ENCODE peak calls at places on chromosomes 3 and 15, in seven cellular contexts. Z is H9, G is mesenchymal stem cell, M is neuronal stem cell, X is mesendoderm, R is H1, E is trophoblast cell. B is an unnamed sample.

GRCh38 chr3:73784647-73785420 is 160.1 kb upstream of the PDZRN3 start:
- DNase-seq in Z (no peak), G (peak), M (no peak), X (no peak), R (no peak), E (no peak), B (peak)

GRCh38 chr15:25805006-25805405 is 58.1 kb downstream of the ATP10A start:
- DNase-seq in Z (peak), G (no peak), M (no peak), X (no peak), R (no peak), E (no peak), B (no peak)

GRCh38 chr3:173737167-173737808 is 339.7 kb downstream of the NLGN1 start:
- DNase-seq in Z (no peak), G (no peak), M (no peak), X (no peak), R (no peak), E (no peak), B (no peak)

GRCh38 chr3:22620498-22620897 is 582.6 kb upstream of the UBE2E2 start:
- DNase-seq in Z (no peak), G (no peak), M (no peak), X (no peak), R (no peak), E (peak), B (no peak)

GRCh38 chr15:48674876-48675275 is 29.4 kb upstream of the FBN1 start:
- DNase-seq in Z (no peak), G (peak), M (no peak), X (no peak), R (no peak), E (no peak), B (peak)

GRCh38 chr3:111594205-111594604 is 941 bp downstream of the ZBED2 start:
- DNase-seq in Z (no peak), G (peak), M (no peak), X (peak), R (no peak), E (peak), B (peak)

GRCh38 chr3:156964562-156964961 is 138.4 kb downstream of the LEKR1 start:
- DNase-seq in Z (no peak), G (no peak), M (no peak), X (no peak), R (no peak), E (no peak), B (peak)

GRCh38 chr3:18717588-18717987 is 292.4 kb upstream of the SATB1 start:
- DNase-seq in Z (no peak), G (no peak), M (no peak), X (no peak), R (no peak), E (no peak), B (no peak)

GRCh38 chr3:169334994-169335393 is 328.5 kb downstream of the MECOM start:
- DNase-seq in Z (no peak), G (no peak), M (no peak), X (no peak), R (no peak), E (no peak), B (peak)

GRCh38 chr15:88623632-88624031 is 2.5 kb downstream of the AEN start:
- DNase-seq in Z (no peak), G (no peak), M (no peak), X (no peak), R (no peak), E (no peak), B (no peak)

GRCh38 chr3:42892807-42893206 is 13.1 kb upstream of the ZNF662 start:
- DNase-seq in Z (no peak), G (no peak), M (no peak), X (no peak), R (no peak), E (no peak), B (no peak)

GRCh38 chr3:169002689-169003088 is 660.8 kb downstream of the MECOM start:
- DNase-seq in Z (no peak), G (no peak), M (no peak), X (no peak), R (peak), E (no peak), B (no peak)

GRCh38 chr3:52852419-52852818 is 17.6 kb upstream of the MUSTN1 start:
- DNase-seq in Z (no peak), G (no peak), M (no peak), X (no peak), R (no peak), E (peak), B (no peak)

GRCh38 chr15:55362641-55363040 is 43.6 kb downstream of the PIGB start:
- DNase-seq in Z (no peak), G (no peak), M (no peak), X (no peak), R (no peak), E (no peak), B (no peak)

GRCh38 chr3:150293401-150294001 is 114.6 kb upstream of the TSC22D2 start:
- DNase-seq in Z (no peak), G (peak), M (no peak), X (no peak), R (no peak), E (peak), B (peak)

GRCh38 chr15:28103831-28104230 is 4.7 kb upstream of the OCA2 start:
- DNase-seq in Z (no peak), G (no peak), M (no peak), X (no peak), R (no peak), E (no peak), B (no peak)

GRCh38 chr3:32280262-32280910 is 41.9 kb downstream of the CMTM8 start:
- DNase-seq in Z (no peak), G (no peak), M (no peak), X (peak), R (no peak), E (no peak), B (no peak)

GRCh38 chr3:195178124-195178910 is 92.6 kb downstream of the XXYLT1 start:
- DNase-seq in Z (no peak), G (no peak), M (no peak), X (no peak), R (no peak), E (no peak), B (no peak)

GRCh38 chr3:128576290-128576689 is 74.3 kb downstream of the RPN1 start:
- DNase-seq in Z (no peak), G (no peak), M (no peak), X (no peak), R (no peak), E (no peak), B (no peak)
- H2BK5ac ChIP-seq in Z (no peak), G (no peak), M (no peak), X (no peak), R (no peak), E (no peak), B (no peak)

DNA sequence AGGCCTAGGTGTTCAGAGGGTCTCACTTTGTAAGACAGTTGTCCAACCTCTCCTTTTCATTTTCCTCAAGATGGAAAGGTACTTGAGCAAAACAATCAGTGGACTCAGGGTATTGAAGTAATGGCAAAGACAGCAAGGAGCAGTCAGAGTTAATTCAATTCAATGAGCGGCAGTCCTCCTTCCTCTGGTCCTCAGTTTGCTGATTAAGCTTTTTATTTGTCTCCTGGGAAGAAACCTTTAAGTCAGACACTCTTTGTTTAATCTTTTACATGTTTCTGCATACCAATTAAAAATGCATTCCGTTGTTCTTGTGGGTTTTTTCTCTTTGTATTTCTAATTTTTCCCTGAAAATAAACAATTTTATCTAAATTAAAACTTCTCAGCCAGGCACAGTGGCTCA is 18.9 kb upstream of the ALDH1L1 start:
- DNase-seq in Z (no peak), G (no peak), M (no peak), X (no peak), R (no peak), E (no peak), B (no peak)
- H2BK5ac ChIP-seq in Z (no peak), G (no peak), M (no peak), X (no peak), R (no peak), E (no peak), B (no peak)

GRCh38 chr3:167668651-167669050 is 14.9 kb upstream of the WDR49 start:
- DNase-seq in Z (no peak), G (no peak), M (no peak), X (no peak), R (no peak), E (no peak), B (no peak)
- H2BK5ac ChIP-seq in Z (no peak), G (no peak), M (no peak), X (no peak), R (no peak), E (no peak), B (no peak)

DNA sequence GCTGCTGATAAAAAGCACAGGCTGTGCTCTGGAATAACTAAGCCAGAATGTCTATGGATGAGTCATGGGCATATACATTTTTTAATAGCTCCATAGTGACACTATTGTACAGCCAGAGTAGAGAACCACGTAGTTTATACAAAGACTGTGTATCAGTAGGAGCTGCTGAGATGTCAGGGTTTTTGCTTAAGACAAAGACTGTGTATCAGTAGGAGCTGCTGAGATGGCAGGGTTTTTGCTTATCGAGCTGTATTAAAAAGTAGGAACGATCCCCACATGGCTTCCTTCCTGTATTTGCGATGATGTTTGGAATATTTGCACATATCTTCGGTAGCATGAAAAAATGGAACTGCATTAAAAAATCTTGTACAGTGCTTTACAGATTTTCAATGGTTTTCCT is 137.4 kb downstream of the SV2B start:
- DNase-seq in Z (no peak), G (no peak), M (no peak), X (no peak), R (no peak), E (no peak), B (no peak)
- H2BK5ac ChIP-seq in Z (no peak), G (no peak), M (no peak), X (no peak), R (no peak), E (no peak), B (no peak)

DNA sequence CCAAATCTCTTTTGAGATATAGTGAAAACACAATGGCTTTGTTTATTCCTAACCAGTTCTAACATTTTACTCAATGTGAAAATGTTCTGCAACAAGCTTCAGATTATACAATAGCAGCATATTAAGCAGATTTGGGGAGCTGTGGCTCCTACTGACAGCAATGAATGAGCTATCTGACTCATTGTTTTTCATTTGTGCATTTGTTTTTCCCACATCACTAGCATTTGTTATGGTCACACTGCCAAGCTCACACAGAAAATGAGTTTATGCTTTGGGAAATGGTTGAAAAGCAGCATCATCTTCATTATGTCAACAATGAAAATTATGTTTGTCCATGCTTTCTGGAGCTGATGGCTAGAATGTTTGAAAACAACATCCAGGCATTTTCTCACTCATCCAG is 53.5 kb downstream of the ZPLD1 start:
- DNase-seq in Z (no peak), G (no peak), M (no peak), X (no peak), R (no peak), E (no peak), B (no peak)
- H2BK5ac ChIP-seq in Z (no peak), G (no peak), M (no peak), X (no peak), R (no peak), E (no peak), B (no peak)

DNA sequence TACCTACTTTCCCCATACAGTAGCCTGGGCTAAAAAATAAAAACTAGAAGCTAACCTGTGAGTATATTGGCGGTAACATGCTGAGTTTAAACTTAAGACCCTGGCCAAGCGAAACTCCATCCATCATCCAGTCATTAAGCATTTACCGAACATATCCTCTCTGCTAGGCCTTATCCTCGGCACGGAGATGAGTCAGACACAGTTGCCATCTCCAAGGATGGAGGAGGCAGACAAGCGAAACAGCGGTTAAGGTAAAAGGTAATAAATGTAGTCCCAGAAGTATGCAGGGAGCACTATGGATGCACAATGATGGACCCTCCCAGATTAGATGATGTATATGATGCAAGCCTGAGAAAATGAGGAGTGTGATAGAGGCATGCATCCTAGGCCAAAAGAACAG is 143.6 kb downstream of the RYR3 start:
- DNase-seq in Z (no peak), G (no peak), M (no peak), X (no peak), R (no peak), E (no peak), B (no peak)
- H2BK5ac ChIP-seq in Z (no peak), G (peak), M (no peak), X (no peak), R (no peak), E (no peak), B (no peak)

DNA sequence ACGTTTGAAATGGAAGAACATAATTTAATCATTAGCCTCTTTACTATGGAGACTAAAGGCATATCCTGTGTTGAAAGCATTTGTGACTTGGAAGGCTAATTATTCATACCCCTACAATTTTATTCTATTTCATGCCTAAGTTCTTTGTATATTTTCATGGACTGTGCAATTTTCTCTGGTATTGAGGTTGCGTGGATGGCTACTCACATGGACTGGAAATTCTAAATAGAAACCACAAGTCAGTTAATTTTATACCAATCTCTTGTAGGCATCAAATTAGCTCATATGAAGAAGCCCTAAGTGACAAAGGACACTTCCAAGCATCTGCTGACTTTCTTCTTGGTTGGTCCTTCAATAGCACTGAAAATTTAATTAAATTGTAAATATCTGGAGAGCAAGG is 1353.5 kb downstream of the ROBO1 start:
- DNase-seq in Z (no peak), G (no peak), M (no peak), X (no peak), R (no peak), E (no peak), B (no peak)
- H2BK5ac ChIP-seq in Z (no peak), G (no peak), M (no peak), X (no peak), R (no peak), E (no peak), B (no peak)

DNA sequence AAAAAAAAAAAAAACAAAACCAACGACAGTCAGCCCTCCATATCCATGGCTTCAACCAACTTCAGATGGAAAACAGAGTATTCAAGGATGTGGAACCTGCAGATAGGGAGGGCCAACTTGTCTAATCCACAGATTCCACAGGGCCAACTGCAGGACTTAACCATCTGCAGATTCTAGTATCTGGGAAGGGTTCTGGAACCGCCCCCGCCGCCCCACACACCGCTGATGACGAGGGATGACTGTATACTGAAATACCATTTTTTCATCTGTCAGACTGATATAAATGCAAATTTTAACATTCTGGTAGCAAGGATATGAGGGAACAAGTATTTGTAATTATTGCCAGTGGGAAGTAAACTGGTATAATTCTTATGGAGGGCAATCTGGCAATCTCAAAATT is 29.5 kb downstream of the ADPGK start:
- DNase-seq in Z (no peak), G (no peak), M (no peak), X (no peak), R (no peak), E (no peak), B (no peak)
- H2BK5ac ChIP-seq in Z (no peak), G (no peak), M (no peak), X (no peak), R (no peak), E (no peak), B (no peak)

DNA sequence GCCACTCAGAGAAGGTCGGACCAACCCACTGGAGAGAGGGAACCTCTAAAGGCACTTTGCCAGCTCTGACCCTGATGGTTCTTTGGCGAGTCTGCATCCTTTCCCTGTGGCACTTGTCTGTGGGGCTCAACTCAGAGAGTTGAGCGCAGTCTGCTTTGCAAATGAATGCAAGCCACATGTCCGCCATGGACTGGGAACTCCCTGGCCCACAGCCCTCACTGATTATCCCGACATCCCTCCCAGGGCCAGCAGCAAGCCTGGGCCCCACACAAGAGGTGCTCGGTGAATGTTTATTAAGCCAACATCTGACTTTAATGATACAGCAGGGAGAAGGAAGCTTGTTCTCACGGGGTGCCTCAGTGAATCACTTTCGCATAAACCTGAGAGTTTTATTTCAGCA is 55.5 kb upstream of the HES1 start:
- DNase-seq in Z (no peak), G (no peak), M (no peak), X (no peak), R (no peak), E (no peak), B (no peak)
- H2BK5ac ChIP-seq in Z (no peak), G (no peak), M (no peak), X (no peak), R (no peak), E (no peak), B (no peak)